ENCODE peak calls at places on chromosomes 4 and X, in six cellular contexts. P is cardiac muscle cell, Z is NCI-H1092, E is ascending aorta, X is NCI-H2171 treated with DMSO at 0.1 percent for 48 hours, N is HFFc6. U is an unnamed sample.

GRCh38 chrX:16828126-16828908 is 41.8 kb downstream of the RBBP7 start:
- DNase-seq in X (no peak), Z (no peak), E (no peak), P (peak; percentile 92), N (peak; percentile 3), U (no peak)

GRCh38 chr4:2357821-2358745 is 60.4 kb downstream of the ZFYVE28 start:
- DNase-seq in E (no peak), N (no peak), X (no peak), Z (no peak), P (no peak), U (no peak)

GRCh38 chrX:40303256-40304077 is 205.7 kb upstream of the BCOR start:
- DNase-seq in X (no peak), P (no peak), Z (no peak), E (no peak), N (no peak), U (no peak)

GRCh38 chrX:12309733-12310054 is 171.4 kb downstream of the FRMPD4 start:
- DNase-seq in N (no peak), X (no peak), E (no peak), Z (peak; percentile 7), P (no peak), U (no peak)

GRCh38 chr4:971670-972500 is 1.5 kb downstream of the DGKQ start:
- DNase-seq in X (peak; percentile 0), P (no peak), Z (no peak), E (no peak), N (no peak), U (no peak)

GRCh38 chrX:129842510-129843208 is 1.0 kb downstream of the ZDHHC9 start:
- DNase-seq in Z (no peak), N (peak; percentile 15), P (peak; percentile 44), E (no peak), X (no peak), U (no peak)

GRCh38 chr4:26619784-26620183 is 35.9 kb downstream of the TBC1D19 start:
- DNase-seq in E (no peak), X (no peak), Z (no peak), P (peak; percentile 4), N (peak; percentile 13), U (no peak)

GRCh38 chr4:98566491-98567008 is 91.9 kb downstream of the TSPAN5 start:
- DNase-seq in E (no peak), X (peak; percentile 91), N (no peak), P (peak; percentile 58), Z (no peak), U (no peak)

GRCh38 chrX:114058988-114059418 is 524.9 kb upstream of the HTR2C start:
- DNase-seq in Z (no peak), N (no peak), X (no peak), E (no peak), P (no peak), U (peak; percentile 86)

GRCh38 chr4:180099962-180100361 is 2143.2 kb upstream of the TENM3 start:
- DNase-seq in X (no peak), N (no peak), E (no peak), Z (no peak), P (no peak), U (no peak)

GRCh38 chrX:130245441-130245840 is 23.3 kb downstream of the ZNF280C start:
- DNase-seq in X (no peak), E (no peak), Z (no peak), P (peak; percentile 62), N (peak; percentile 52), U (no peak)

GRCh38 chrX:13511557-13512330 is 57.7 kb upstream of the EGFL6 start:
- DNase-seq in Z (no peak), E (no peak), N (no peak), P (peak; percentile 29), X (no peak), U (no peak)

GRCh38 chrX:131763674-131764073 is 219.8 kb downstream of the OR13H1 start:
- DNase-seq in N (no peak), P (no peak), E (peak; percentile 35), Z (no peak), X (no peak), U (no peak)

GRCh38 chrX:37060999-37061398 is 52.8 kb downstream of the FAM47C start:
- DNase-seq in N (peak; percentile 2), P (peak; percentile 62), X (peak; percentile 31), E (no peak), Z (no peak), U (peak; percentile 48)

GRCh38 chr4:165905405-165906027 is 32.5 kb downstream of the TLL1 start:
- DNase-seq in Z (no peak), X (no peak), P (peak; percentile 40), E (no peak), N (peak; percentile 48), U (no peak)

GRCh38 chr4:93788712-93789111 is 39.8 kb upstream of the ATOH1 start:
- DNase-seq in P (peak; percentile 27), E (no peak), Z (no peak), X (peak; percentile 19), N (peak; percentile 13), U (peak; percentile 10)

GRCh38 chr4:128823025-128823661 is 13.6 kb downstream of the JADE1 start:
- DNase-seq in X (no peak), E (no peak), Z (no peak), P (peak; percentile 72), N (peak; percentile 97), U (no peak)

GRCh38 chrX:101081257-101081656 is 2.6 kb downstream of the TMEM35A start:
- DNase-seq in Z (no peak), P (no peak), E (no peak), X (no peak), N (no peak), U (no peak)

GRCh38 chr4:135184715-135185114 is 983.1 kb upstream of the PABPC4L start:
- DNase-seq in N (no peak), P (no peak), E (no peak), Z (no peak), X (no peak), U (no peak)

GRCh38 chrX:13646154-13646549 is 6.8 kb upstream of the TCEANC start:
- DNase-seq in Z (peak; percentile 53), P (peak; percentile 75), X (peak; percentile 22), N (peak; percentile 39), E (no peak), U (peak; percentile 81)

GRCh38 chr4:96164814-96165351 is 325.0 kb downstream of the PDHA2 start:
- DNase-seq in Z (no peak), N (peak; percentile 2), E (no peak), X (no peak), P (peak; percentile 93), U (no peak)

GRCh38 chr4:77154074-77154473 is 2.9 kb upstream of the CCNG2 start:
- DNase-seq in Z (no peak), E (no peak), N (no peak), X (no peak), P (no peak), U (no peak)

GRCh38 chr4:77092832-77093800 is 17.3 kb upstream of the CCNI start:
- DNase-seq in E (no peak), P (peak; percentile 55), X (no peak), Z (no peak), N (no peak), U (no peak)

GRCh38 chr4:161061046-161061445 is 1102.8 kb downstream of the FSTL5 start:
- DNase-seq in P (no peak), X (no peak), N (no peak), E (no peak), Z (no peak), U (no peak)

U was measured in erythroblast.